ENCODE peak calls at places on chromosome 1, in eight cellular contexts. L is GM23338, B is HCT116, I is esophagus squamous epithelium, Y is OCI-LY7, P is dorsolateral prefrontal cortex, K is BE2C, H is epithelial cell of esophagus. D is an unnamed sample.

GRCh38 chr1:238279694-238280380 is 389.1 kb upstream of the ZP4 start:
- DNase-seq in Y (no peak), L (no peak), B (no peak), H (no peak), I (no peak), P (no peak), K (no peak), D (no peak)

GRCh38 chr1:67814121-67814772 is 19.0 kb downstream of the GNG12 start:
- DNase-seq in Y (no peak), L (no peak), B (no peak), H (peak; percentile 27), I (no peak), K (no peak), P (no peak), D (no peak)

GRCh38 chr1:100188617-100189016 is 10.6 kb upstream of the LRRC39 start:
- DNase-seq in P (peak; percentile 44), Y (no peak), B (no peak), I (no peak), L (no peak), K (peak; percentile 73), H (no peak), D (peak; percentile 39)

GRCh38 chr1:77350012-77350411 is 68.2 kb downstream of the AK5 start:
- DNase-seq in K (no peak), P (no peak), L (no peak), Y (no peak), H (no peak), B (no peak), I (no peak), D (no peak)

GRCh38 chr1:84339503-84339902 is 38.0 kb downstream of the SAMD13 start:
- DNase-seq in I (no peak), P (no peak), L (no peak), B (no peak), Y (no peak), K (no peak), H (peak; percentile 30), D (no peak)

GRCh38 chr1:84968865-84969264 is 28.0 kb downstream of the MCOLN2 start:
- DNase-seq in B (no peak), H (no peak), L (no peak), I (no peak), K (no peak), P (no peak), Y (no peak), D (no peak)

GRCh38 chr1:234743866-234744581 is 134.0 kb upstream of the IRF2BP2 start:
- DNase-seq in I (no peak), Y (no peak), H (peak; percentile 29), B (no peak), P (peak; percentile 51), L (peak; percentile 73), K (no peak), D (no peak)

GRCh38 chr1:64470670-64471217 is 815 bp downstream of the CACHD1 start:
- DNase-seq in B (no peak), L (peak; percentile 55), I (no peak), H (peak; percentile 20), Y (no peak), K (peak; percentile 40), P (peak; percentile 11), D (peak; percentile 7)

GRCh38 chr1:114286179-114286578 is 132.5 kb upstream of the SYT6 start:
- DNase-seq in H (peak; percentile 18), K (no peak), Y (no peak), L (peak; percentile 9), B (no peak), P (no peak), I (no peak), D (no peak)

GRCh38 chr1:73637275-73637674 is 560.7 kb downstream of the LRRIQ3 start:
- DNase-seq in H (no peak), Y (no peak), I (no peak), L (peak; percentile 5), B (no peak), K (no peak), P (no peak), D (no peak)

GRCh38 chr1:229272164-229273158 is 1.6 kb downstream of the RAB4A start:
- DNase-seq in H (peak; percentile 43), Y (no peak), B (no peak), I (no peak), L (no peak), K (no peak), P (no peak), D (no peak)

GRCh38 chr1:202010042-202011015 is at the start of gene ELF3:
- DNase-seq in K (no peak), H (peak; percentile 90), Y (peak; percentile 28), I (no peak), P (no peak), B (peak; percentile 98), L (peak; percentile 98), D (peak; percentile 70)

GRCh38 chr1:147504801-147505303 is 36.4 kb upstream of the BCL9 start:
- DNase-seq in H (no peak), I (no peak), Y (no peak), B (no peak), K (peak; percentile 20), L (peak; percentile 95), P (peak; percentile 17), D (no peak)

GRCh38 chr1:196002906-196003305 is 605.3 kb downstream of the KCNT2 start:
- DNase-seq in P (no peak), K (no peak), H (peak; percentile 97), Y (no peak), L (no peak), B (no peak), I (no peak), D (no peak)

GRCh38 chr1:186722711-186723309 is 42.6 kb upstream of the PTGS2 start:
- DNase-seq in Y (peak; percentile 57), K (peak; percentile 45), I (no peak), P (no peak), H (peak; percentile 63), B (peak; percentile 51), L (peak; percentile 80), D (peak; percentile 77)

GRCh38 chr1:2529776-2530500 is at the start of gene HES5:
- DNase-seq in B (no peak), Y (no peak), K (no peak), L (peak; percentile 82), H (no peak), P (peak; percentile 27), I (no peak), D (no peak)

GRCh38 chr1:37763791-37764741 is 854 bp downstream of the EPHA10 start:
- DNase-seq in B (no peak), P (peak; percentile 28), H (peak; percentile 62), L (peak; percentile 95), K (peak; percentile 15), I (no peak), Y (peak; percentile 15), D (peak; percentile 28)

GRCh38 chr1:1358433-1359201 is at the start of gene MXRA8:
- DNase-seq in L (peak; percentile 58), I (no peak), P (no peak), Y (no peak), K (peak; percentile 36), H (no peak), B (no peak), D (no peak)

GRCh38 chr1:154971341-154971998 is 923 bp upstream of the SHC1 start:
- DNase-seq in I (no peak), H (peak; percentile 85), K (no peak), Y (no peak), P (no peak), B (no peak), L (no peak), D (no peak)

GRCh38 chr1:219541946-219542345 is 71.0 kb downstream of the ZC3H11B start:
- DNase-seq in L (no peak), P (no peak), Y (no peak), I (no peak), B (no peak), K (no peak), H (no peak), D (no peak)

GRCh38 chr1:219548386-219548785 is 64.5 kb downstream of the ZC3H11B start:
- DNase-seq in P (no peak), L (no peak), Y (no peak), I (no peak), B (no peak), H (no peak), K (no peak), D (no peak)

GRCh38 chr1:219539645-219540254 is 73.2 kb downstream of the ZC3H11B start:
- DNase-seq in Y (no peak), K (no peak), L (no peak), B (no peak), P (no peak), H (no peak), I (no peak), D (no peak)

GRCh38 chr1:219542828-219543518 is 69.9 kb downstream of the ZC3H11B start:
- DNase-seq in P (no peak), I (no peak), L (no peak), K (no peak), B (no peak), Y (no peak), H (peak; percentile 3), D (no peak)

GRCh38 chr1:219544163-219544846 is 68.6 kb downstream of the ZC3H11B start:
- DNase-seq in B (no peak), H (no peak), L (peak; percentile 51), P (no peak), Y (no peak), I (no peak), K (no peak), D (no peak)
- TF ChIP-seq CTCF in B (peak; percentile 14), H (no peak), L (no peak), P (peak; percentile 34), Y (no peak), I (no peak), K (no peak), D (peak; percentile 13)

GRCh38 chr1:29311352-29312030 is 75.2 kb downstream of the PTPRU start:
- DNase-seq in B (no peak), P (no peak), K (no peak), H (no peak), I (no peak), L (no peak), Y (no peak), D (no peak)
- H3K4me3 ChIP-seq in B (no peak overlapping the region), P (no peak overlapping the region), K (no peak overlapping the region), H (no peak overlapping the region), I (no peak overlapping the region), L (no peak overlapping the region), Y (no peak overlapping the region), D (no peak overlapping the region)

DNA sequence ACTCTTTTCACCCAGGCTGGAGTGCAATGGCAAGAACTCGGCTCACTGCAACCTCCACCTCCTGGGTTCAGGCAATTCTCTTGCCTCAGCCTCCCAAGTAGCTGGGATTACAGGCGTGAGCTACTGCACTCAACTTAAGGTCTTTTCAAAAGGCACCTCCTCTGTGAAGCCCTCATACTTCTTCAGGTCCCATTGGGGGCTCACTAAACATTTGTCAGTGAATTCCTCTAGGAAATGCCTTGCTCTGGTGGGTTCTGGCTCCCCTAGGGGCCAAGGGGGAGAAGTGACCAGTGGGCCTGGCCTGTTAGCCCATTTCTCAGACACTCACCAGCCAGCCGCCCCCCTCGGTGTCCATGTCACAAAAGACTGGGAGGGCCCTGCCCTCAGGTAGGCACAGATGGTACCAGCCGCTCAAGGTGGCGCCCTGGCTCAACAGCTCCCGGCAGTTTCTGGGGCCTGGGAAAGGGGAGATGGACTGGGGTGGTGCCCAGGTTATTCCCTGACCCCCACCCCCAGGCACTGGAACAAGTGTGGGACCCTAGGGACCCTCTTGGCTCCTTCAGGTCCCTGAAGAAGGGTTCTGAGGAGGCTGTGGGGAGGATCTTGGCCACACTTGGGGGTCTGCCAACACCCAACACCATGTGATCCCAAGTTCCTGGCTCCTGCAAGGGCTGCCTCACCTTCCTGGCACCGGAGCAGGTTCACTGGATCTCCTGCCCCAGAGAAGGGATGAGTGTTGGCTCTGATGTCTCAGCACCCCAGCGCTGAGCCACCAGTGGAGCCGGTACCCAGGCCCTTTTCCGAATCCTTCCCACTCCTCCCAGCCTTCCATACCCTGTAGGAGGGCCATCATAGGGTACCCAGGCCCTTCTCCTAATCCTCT is 1.6 kb downstream of the FCN3 start:
- DNase-seq in P (no peak), H (no peak), K (no peak), I (no peak), B (no peak), L (peak; percentile 82), Y (no peak), D (no peak)
- TF ChIP-seq CTCF in P (no peak), H (no peak), K (peak; percentile 36), I (no peak), B (peak; percentile 59), L (peak; percentile 65), Y (peak; percentile 52), D (peak; percentile 20)

GRCh38 chr1:17119076-17119743 is at the start of gene PADI2:
- DNase-seq in L (peak; percentile 89), P (peak; percentile 86), H (peak; percentile 72), Y (peak; percentile 65), K (peak; percentile 63), I (no peak), B (peak; percentile 34), D (peak; percentile 72)
- H3K4me3 ChIP-seq in L (peak within 1 kb of the TSS; percentile 81), P (peak within 1 kb of the TSS; percentile 83), H (no peak within 1 kb of the TSS), Y (peak within 1 kb of the TSS; percentile 38), K (no peak within 1 kb of the TSS), I (peak within 1 kb of the TSS; percentile 57), B (peak within 1 kb of the TSS; percentile 45), D (peak within 1 kb of the TSS; percentile 52)